ENCODE peak calls at places on chromosomes 1 and 21, in six cellular contexts. One of them, this sample, is unnamed. For H3K4me1, the result is how much of the 10 kb centered on the place peaks cover.

GRCh38 chr1:53545663-53546408 is 86.6 kb downstream of the DMRTB1 start:
- DNase-seq in keratinocyte: no peak
- DNase-seq in heart left ventricle: peak
- DNase-seq in neuronal stem cell: no peak
- DNase-seq in upper lobe of left lung: no peak
- DNase-seq in transverse colon: peak
- DNase-seq in this sample: peak

GRCh38 chr1:35319988-35320713 is 51.6 kb downstream of the ZMYM4 start:
- DNase-seq in keratinocyte: no peak
- DNase-seq in heart left ventricle: no peak
- DNase-seq in neuronal stem cell: no peak
- DNase-seq in upper lobe of left lung: peak
- DNase-seq in transverse colon: no peak
- DNase-seq in this sample: peak

GRCh38 chr1:66533804-66534745 is at the start of gene SGIP1:
- DNase-seq in keratinocyte: no peak
- DNase-seq in heart left ventricle: peak
- DNase-seq in neuronal stem cell: peak
- DNase-seq in upper lobe of left lung: peak
- DNase-seq in transverse colon: peak
- DNase-seq in this sample: peak

GRCh38 chr21:23543334-23543733 is 2063.9 kb downstream of the MRPL39 start:
- DNase-seq in keratinocyte: no peak
- DNase-seq in heart left ventricle: no peak
- DNase-seq in neuronal stem cell: no peak
- DNase-seq in upper lobe of left lung: no peak
- DNase-seq in transverse colon: no peak
- DNase-seq in this sample: peak

GRCh38 chr1:17527036-17527914 is 12.2 kb upstream of the ARHGEF10L start:
- DNase-seq in keratinocyte: no peak
- DNase-seq in heart left ventricle: no peak
- DNase-seq in neuronal stem cell: no peak
- DNase-seq in upper lobe of left lung: no peak
- DNase-seq in transverse colon: peak
- DNase-seq in this sample: peak

GRCh38 chr21:41119901-41120300 is 48.1 kb upstream of the BACE2 start:
- DNase-seq in keratinocyte: no peak
- DNase-seq in heart left ventricle: no peak
- DNase-seq in neuronal stem cell: no peak
- DNase-seq in upper lobe of left lung: no peak
- DNase-seq in transverse colon: no peak
- DNase-seq in this sample: no peak

GRCh38 chr1:19448491-19449439 is 36.6 kb downstream of the CAPZB start:
- DNase-seq in keratinocyte: no peak
- DNase-seq in heart left ventricle: peak
- DNase-seq in neuronal stem cell: no peak
- DNase-seq in upper lobe of left lung: no peak
- DNase-seq in transverse colon: peak
- DNase-seq in this sample: peak

GRCh38 chr1:1304331-1305299 is 3.1 kb downstream of the ACAP3 start:
- DNase-seq in keratinocyte: no peak
- DNase-seq in heart left ventricle: peak
- DNase-seq in neuronal stem cell: no peak
- DNase-seq in upper lobe of left lung: peak
- DNase-seq in transverse colon: peak
- DNase-seq in this sample: peak

GRCh38 chr1:179017383-179018326 is 8.0 kb upstream of the FAM20B start:
- DNase-seq in keratinocyte: no peak
- DNase-seq in heart left ventricle: no peak
- DNase-seq in neuronal stem cell: no peak
- DNase-seq in upper lobe of left lung: no peak
- DNase-seq in transverse colon: peak
- DNase-seq in this sample: no peak

GRCh38 chr1:197868751-197869501 is 33.5 kb upstream of the C1orf53 start:
- DNase-seq in keratinocyte: peak
- DNase-seq in heart left ventricle: no peak
- DNase-seq in neuronal stem cell: peak
- DNase-seq in upper lobe of left lung: peak
- DNase-seq in transverse colon: peak
- DNase-seq in this sample: peak

GRCh38 chr1:160862151-160863061 is at the start of gene CD244:
- DNase-seq in keratinocyte: no peak
- DNase-seq in heart left ventricle: peak
- DNase-seq in neuronal stem cell: no peak
- DNase-seq in upper lobe of left lung: peak
- DNase-seq in transverse colon: peak
- DNase-seq in this sample: peak

GRCh38 chr1:63073530-63074306 is 248.6 kb upstream of the FOXD3 start:
- DNase-seq in keratinocyte: no peak
- DNase-seq in heart left ventricle: no peak
- DNase-seq in neuronal stem cell: peak
- DNase-seq in upper lobe of left lung: no peak
- DNase-seq in transverse colon: no peak
- DNase-seq in this sample: peak

GRCh38 chr1:230163205-230163604 is 96.2 kb downstream of the GALNT2 start:
- DNase-seq in keratinocyte: no peak
- DNase-seq in heart left ventricle: no peak
- DNase-seq in neuronal stem cell: no peak
- DNase-seq in upper lobe of left lung: no peak
- DNase-seq in transverse colon: no peak
- DNase-seq in this sample: no peak

GRCh38 chr1:105793541-105794146 is 1262.8 kb upstream of the PRMT6 start:
- DNase-seq in keratinocyte: no peak
- DNase-seq in heart left ventricle: no peak
- DNase-seq in neuronal stem cell: peak
- DNase-seq in upper lobe of left lung: no peak
- DNase-seq in transverse colon: peak
- DNase-seq in this sample: peak

GRCh38 chr1:164240081-164240480 is 318.9 kb upstream of the PBX1 start:
- DNase-seq in keratinocyte: no peak
- DNase-seq in heart left ventricle: no peak
- DNase-seq in neuronal stem cell: no peak
- DNase-seq in upper lobe of left lung: no peak
- DNase-seq in transverse colon: no peak
- DNase-seq in this sample: peak

GRCh38 chr1:107124705-107125104 is 16.1 kb upstream of the NTNG1 start:
- DNase-seq in keratinocyte: no peak
- DNase-seq in heart left ventricle: no peak
- DNase-seq in neuronal stem cell: no peak
- DNase-seq in upper lobe of left lung: no peak
- DNase-seq in transverse colon: no peak
- DNase-seq in this sample: no peak

GRCh38 chr1:39899611-39900538 is 1.8 kb downstream of the MYCL start:
- DNase-seq in keratinocyte: no peak
- DNase-seq in heart left ventricle: no peak
- DNase-seq in neuronal stem cell: no peak
- DNase-seq in upper lobe of left lung: no peak
- DNase-seq in transverse colon: no peak
- DNase-seq in this sample: no peak

GRCh38 chr1:101128211-101128727 is 102.7 kb upstream of the DPH5 start:
- DNase-seq in keratinocyte: no peak
- DNase-seq in heart left ventricle: no peak
- DNase-seq in neuronal stem cell: no peak
- DNase-seq in upper lobe of left lung: no peak
- DNase-seq in transverse colon: no peak
- DNase-seq in this sample: no peak

GRCh38 chr1:77218477-77219165 is 609 bp downstream of the PIGK start:
- DNase-seq in keratinocyte: no peak
- DNase-seq in heart left ventricle: no peak
- DNase-seq in neuronal stem cell: no peak
- DNase-seq in upper lobe of left lung: no peak
- DNase-seq in transverse colon: no peak
- DNase-seq in this sample: no peak

GRCh38 chr1:65097081-65097480 is 50.9 kb upstream of the AK4 start:
- DNase-seq in keratinocyte: no peak
- DNase-seq in heart left ventricle: no peak
- DNase-seq in neuronal stem cell: no peak
- DNase-seq in upper lobe of left lung: no peak
- DNase-seq in transverse colon: no peak
- DNase-seq in this sample: no peak

GRCh38 chr1:26239936-26240335 is 5.9 kb downstream of the CEP85 start:
- DNase-seq in keratinocyte: no peak
- DNase-seq in heart left ventricle: no peak
- DNase-seq in neuronal stem cell: no peak
- DNase-seq in upper lobe of left lung: no peak
- DNase-seq in transverse colon: no peak
- DNase-seq in this sample: no peak

GRCh38 chr21:34037446-34037845 is 35.9 kb upstream of the MRPS6 start:
- DNase-seq in keratinocyte: no peak
- DNase-seq in heart left ventricle: no peak
- DNase-seq in neuronal stem cell: no peak
- DNase-seq in upper lobe of left lung: no peak
- DNase-seq in transverse colon: no peak
- DNase-seq in this sample: no peak

GRCh38 chr21:29157084-29157483 is 26.6 kb downstream of the MAP3K7CL start:
- DNase-seq in keratinocyte: no peak
- DNase-seq in heart left ventricle: no peak
- DNase-seq in neuronal stem cell: no peak
- DNase-seq in upper lobe of left lung: no peak
- DNase-seq in transverse colon: no peak
- DNase-seq in this sample: no peak

GRCh38 chr21:37281993-37282392 is 14.9 kb upstream of the VPS26C start:
- DNase-seq in keratinocyte: no peak
- DNase-seq in heart left ventricle: no peak
- DNase-seq in neuronal stem cell: no peak
- DNase-seq in upper lobe of left lung: no peak
- DNase-seq in transverse colon: peak
- DNase-seq in this sample: peak

GRCh38 chr1:27346357-27346756 is 4.5 kb downstream of the SYTL1 start:
- DNase-seq in keratinocyte: no peak
- DNase-seq in heart left ventricle: no peak
- DNase-seq in neuronal stem cell: no peak
- DNase-seq in upper lobe of left lung: no peak
- DNase-seq in transverse colon: no peak
- DNase-seq in this sample: no peak

GRCh38 chr1:61318319-61319125 is 236.2 kb downstream of the NFIA start:
- DNase-seq in keratinocyte: no peak
- DNase-seq in heart left ventricle: no peak
- DNase-seq in neuronal stem cell: no peak
- DNase-seq in upper lobe of left lung: no peak
- DNase-seq in transverse colon: peak
- DNase-seq in this sample: peak

GRCh38 chr1:41362357-41362721 is 1.1 kb downstream of the FOXO6 start:
- DNase-seq in keratinocyte: no peak
- DNase-seq in heart left ventricle: no peak
- DNase-seq in neuronal stem cell: no peak
- DNase-seq in upper lobe of left lung: no peak
- DNase-seq in transverse colon: no peak
- DNase-seq in this sample: no peak

GRCh38 chr1:159838715-159839114 is 12.0 kb downstream of the SLAMF8 start:
- DNase-seq in keratinocyte: no peak
- DNase-seq in heart left ventricle: no peak
- DNase-seq in neuronal stem cell: no peak
- DNase-seq in upper lobe of left lung: no peak
- DNase-seq in transverse colon: no peak
- DNase-seq in this sample: no peak

GRCh38 chr1:54507471-54507870 is 40.6 kb upstream of the ACOT11 start:
- DNase-seq in keratinocyte: no peak
- DNase-seq in heart left ventricle: no peak
- DNase-seq in neuronal stem cell: no peak
- DNase-seq in upper lobe of left lung: no peak
- DNase-seq in transverse colon: no peak
- DNase-seq in this sample: no peak

GRCh38 chr1:21903638-21904474 is 33.3 kb downstream of the HSPG2 start:
- DNase-seq in keratinocyte: no peak
- DNase-seq in heart left ventricle: no peak
- DNase-seq in neuronal stem cell: no peak
- DNase-seq in upper lobe of left lung: no peak
- DNase-seq in transverse colon: no peak
- DNase-seq in this sample: no peak

GRCh38 chr1:21902378-21903012 is 34.6 kb downstream of the HSPG2 start:
- DNase-seq in keratinocyte: no peak
- DNase-seq in heart left ventricle: no peak
- DNase-seq in neuronal stem cell: no peak
- DNase-seq in upper lobe of left lung: no peak
- DNase-seq in transverse colon: no peak
- DNase-seq in this sample: no peak

GRCh38 chr1:21904725-21905520 is 32.2 kb downstream of the HSPG2 start:
- DNase-seq in keratinocyte: peak
- DNase-seq in heart left ventricle: no peak
- DNase-seq in neuronal stem cell: no peak
- DNase-seq in upper lobe of left lung: peak
- DNase-seq in transverse colon: peak
- DNase-seq in this sample: peak

GRCh38 chr1:21906173-21907078 is 30.7 kb downstream of the HSPG2 start:
- DNase-seq in keratinocyte: no peak
- DNase-seq in heart left ventricle: peak
- DNase-seq in neuronal stem cell: no peak
- DNase-seq in upper lobe of left lung: peak
- DNase-seq in transverse colon: no peak
- DNase-seq in this sample: no peak

GRCh38 chr1:21904475-21904724 is 32.7 kb downstream of the HSPG2 start:
- DNase-seq in keratinocyte: no peak
- DNase-seq in heart left ventricle: no peak
- DNase-seq in neuronal stem cell: no peak
- DNase-seq in upper lobe of left lung: peak
- DNase-seq in transverse colon: peak
- DNase-seq in this sample: no peak
- H3K4me1 ChIP-seq in keratinocyte: under half
- H3K4me1 ChIP-seq in heart left ventricle: half or more
- H3K4me1 ChIP-seq in neuronal stem cell: under half
- H3K4me1 ChIP-seq in upper lobe of left lung: half or more
- H3K4me1 ChIP-seq in transverse colon: half or more
- H3K4me1 ChIP-seq in this sample: under half

GRCh38 chr1:44521378-44522080 is 116.5 kb downstream of the RNF220 start:
- DNase-seq in keratinocyte: no peak
- DNase-seq in heart left ventricle: no peak
- DNase-seq in neuronal stem cell: no peak
- DNase-seq in upper lobe of left lung: no peak
- DNase-seq in transverse colon: no peak
- DNase-seq in this sample: no peak
- H3K4me1 ChIP-seq in keratinocyte: under half
- H3K4me1 ChIP-seq in heart left ventricle: under half
- H3K4me1 ChIP-seq in neuronal stem cell: under half
- H3K4me1 ChIP-seq in upper lobe of left lung: under half
- H3K4me1 ChIP-seq in transverse colon: under half
- H3K4me1 ChIP-seq in this sample: under half

DNA sequence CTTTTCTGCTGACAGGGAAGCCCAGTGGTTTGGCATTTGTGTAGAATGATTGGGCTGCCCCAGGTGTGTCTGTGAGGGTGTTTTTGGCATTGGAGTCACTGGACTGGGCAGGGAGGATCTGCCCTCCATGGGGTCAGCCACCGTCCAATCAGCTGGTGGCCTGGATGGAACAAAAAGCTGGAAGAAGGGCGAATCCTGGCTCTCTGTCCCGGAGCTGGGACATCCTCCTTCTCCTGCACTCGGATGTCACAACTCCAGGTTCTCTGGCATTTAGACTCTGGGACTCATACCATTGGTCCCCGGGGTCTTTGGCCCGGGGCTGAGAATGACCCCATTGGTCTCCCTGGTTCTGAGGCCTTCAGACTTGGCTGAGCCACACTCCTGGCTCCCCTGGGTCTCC is 11.2 kb downstream of the SPSB1 start:
- DNase-seq in keratinocyte: no peak
- DNase-seq in heart left ventricle: peak
- DNase-seq in neuronal stem cell: no peak
- DNase-seq in upper lobe of left lung: no peak
- DNase-seq in transverse colon: no peak
- DNase-seq in this sample: no peak
- H3K4me1 ChIP-seq in keratinocyte: under half
- H3K4me1 ChIP-seq in heart left ventricle: under half
- H3K4me1 ChIP-seq in neuronal stem cell: under half
- H3K4me1 ChIP-seq in upper lobe of left lung: under half
- H3K4me1 ChIP-seq in transverse colon: under half
- H3K4me1 ChIP-seq in this sample: half or more

GRCh38 chr1:15192916-15193550 is 39.5 kb downstream of the TMEM51 start:
- DNase-seq in keratinocyte: no peak
- DNase-seq in heart left ventricle: no peak
- DNase-seq in neuronal stem cell: no peak
- DNase-seq in upper lobe of left lung: no peak
- DNase-seq in transverse colon: no peak
- DNase-seq in this sample: no peak
- H3K4me1 ChIP-seq in keratinocyte: under half
- H3K4me1 ChIP-seq in heart left ventricle: under half
- H3K4me1 ChIP-seq in neuronal stem cell: under half
- H3K4me1 ChIP-seq in upper lobe of left lung: under half
- H3K4me1 ChIP-seq in transverse colon: under half
- H3K4me1 ChIP-seq in this sample: half or more

This sample was measured in body of pancreas.